ENCODE peak calls at places on chromosome 5, in seven cellular contexts. Y, R, B, I, K, V and W are unnamed samples.

GRCh38 chr5:123636006-123636405 is 124.0 kb downstream of the CSNK1G3 start:
- DNase-seq in Y (no peak), R (no peak), V (no peak), K (no peak), B (no peak), I (no peak), W (no peak)

GRCh38 chr5:104494043-104494442 is 931.5 kb upstream of the NUDT12 start:
- DNase-seq in I (no peak), B (no peak), K (no peak), Y (no peak), R (no peak), V (no peak), W (no peak)

GRCh38 chr5:98398465-98398864 is 375.0 kb upstream of the RGMB start:
- DNase-seq in V (peak), I (no peak), B (no peak), Y (no peak), K (no peak), R (no peak), W (no peak)

GRCh38 chr5:43172779-43173178 is 19.2 kb upstream of the NIM1K start:
- DNase-seq in V (no peak), K (no peak), B (no peak), Y (no peak), R (no peak), I (no peak), W (no peak)

GRCh38 chr5:168951341-168951740 is 349.6 kb downstream of the SLIT3 start:
- DNase-seq in V (no peak), I (no peak), B (no peak), Y (no peak), K (no peak), R (no peak), W (peak)

GRCh38 chr5:148125641-148126040 is 42.7 kb upstream of the SPINK14 start:
- DNase-seq in V (no peak), B (no peak), Y (no peak), R (no peak), K (no peak), I (peak), W (peak)

GRCh38 chr5:44641820-44642219 is 166.9 kb upstream of the MRPS30 start:
- DNase-seq in I (no peak), K (no peak), V (no peak), Y (no peak), B (no peak), R (no peak), W (no peak)

GRCh38 chr5:72273547-72273946 is 46.5 kb downstream of the MRPS27 start:
- DNase-seq in R (no peak), B (no peak), V (no peak), I (no peak), K (no peak), Y (no peak), W (no peak)

GRCh38 chr5:95102080-95102479 is 182.8 kb downstream of the MCTP1 start:
- DNase-seq in B (no peak), I (no peak), Y (no peak), V (no peak), K (no peak), R (no peak), W (no peak)

GRCh38 chr5:97844797-97845196 is 661.8 kb upstream of the RIOK2 start:
- DNase-seq in R (no peak), B (no peak), K (no peak), I (peak), Y (no peak), V (no peak), W (no peak)

GRCh38 chr5:135691116-135691515 is 112.3 kb upstream of the CXCL14 start:
- DNase-seq in Y (no peak), K (no peak), V (no peak), I (no peak), B (no peak), R (no peak), W (no peak)

GRCh38 chr5:171907731-171908343 is 98.6 kb downstream of the FBXW11 start:
- DNase-seq in B (no peak), I (peak), V (peak), K (peak), R (no peak), Y (peak), W (peak)

GRCh38 chr5:106873558-106873957 is 797.2 kb downstream of the EFNA5 start:
- DNase-seq in I (no peak), V (no peak), Y (no peak), R (no peak), B (no peak), K (no peak), W (no peak)

GRCh38 chr5:125525356-125525755 is 778.9 kb upstream of the ZNF608 start:
- DNase-seq in R (no peak), I (no peak), Y (no peak), V (no peak), K (no peak), B (no peak), W (peak)

GRCh38 chr5:127353339-127353738 is 62.7 kb downstream of the MEGF10 start:
- DNase-seq in V (peak), Y (no peak), R (no peak), B (no peak), K (no peak), I (no peak), W (no peak)

GRCh38 chr5:74375271-74375670 is 265.3 kb downstream of the ENC1 start:
- DNase-seq in V (no peak), Y (no peak), B (no peak), K (no peak), R (no peak), I (no peak), W (no peak)

GRCh38 chr5:121937762-121938161 is 24.0 kb upstream of the SRFBP1 start:
- DNase-seq in V (no peak), K (no peak), Y (no peak), I (no peak), R (no peak), B (no peak), W (peak)

GRCh38 chr5:123708074-123708806 is 196.3 kb downstream of the CSNK1G3 start:
- DNase-seq in V (no peak), K (no peak), B (no peak), I (no peak), Y (no peak), R (no peak), W (peak)